ENCODE peak calls at places on chromosome 2, in ten cellular contexts. One of them, this sample, is unnamed.

GRCh38 chr2:162301151-162301804 is 17.2 kb downstream of the IFIH1 start:
- DNase-seq in adrenal gland: peak
- DNase-seq in fibroblast of lung: peak
- DNase-seq in cardiac muscle cell: peak
- DNase-seq in BE2C: peak
- DNase-seq in lower lobe of right lung: peak
- DNase-seq in PC-9: peak
- DNase-seq in heart right ventricle: peak
- DNase-seq in uterus: peak
- DNase-seq in AG10803: peak
- DNase-seq in this sample: no peak

GRCh38 chr2:38959938-38960608 is 70.4 kb downstream of the ARHGEF33 start:
- DNase-seq in adrenal gland: peak
- DNase-seq in lower lobe of right lung: peak
- DNase-seq in PC-9: peak
- DNase-seq in fibroblast of lung: peak
- DNase-seq in AG10803: peak
- DNase-seq in heart right ventricle: peak
- DNase-seq in cardiac muscle cell: peak
- DNase-seq in BE2C: peak
- DNase-seq in uterus: peak
- DNase-seq in this sample: no peak

GRCh38 chr2:203688798-203689197 is 17.6 kb upstream of the CD28 start:
- DNase-seq in adrenal gland: peak
- DNase-seq in fibroblast of lung: peak
- DNase-seq in BE2C: no peak
- DNase-seq in AG10803: peak
- DNase-seq in uterus: peak
- DNase-seq in PC-9: no peak
- DNase-seq in cardiac muscle cell: peak
- DNase-seq in lower lobe of right lung: peak
- DNase-seq in heart right ventricle: peak
- DNase-seq in this sample: no peak

GRCh38 chr2:224802407-224802806 is 86.2 kb upstream of the CCDC195 start:
- DNase-seq in adrenal gland: no peak
- DNase-seq in lower lobe of right lung: no peak
- DNase-seq in fibroblast of lung: no peak
- DNase-seq in BE2C: no peak
- DNase-seq in AG10803: peak
- DNase-seq in uterus: no peak
- DNase-seq in PC-9: no peak
- DNase-seq in heart right ventricle: no peak
- DNase-seq in cardiac muscle cell: peak
- DNase-seq in this sample: no peak

GRCh38 chr2:100835253-100835652 is 15.3 kb downstream of the NPAS2 start:
- DNase-seq in cardiac muscle cell: no peak
- DNase-seq in BE2C: no peak
- DNase-seq in PC-9: no peak
- DNase-seq in fibroblast of lung: no peak
- DNase-seq in adrenal gland: no peak
- DNase-seq in heart right ventricle: no peak
- DNase-seq in lower lobe of right lung: no peak
- DNase-seq in uterus: no peak
- DNase-seq in AG10803: no peak
- DNase-seq in this sample: no peak

GRCh38 chr2:14123436-14124103 is 508.9 kb upstream of the LRATD1 start:
- DNase-seq in fibroblast of lung: no peak
- DNase-seq in heart right ventricle: no peak
- DNase-seq in PC-9: no peak
- DNase-seq in uterus: no peak
- DNase-seq in cardiac muscle cell: no peak
- DNase-seq in adrenal gland: no peak
- DNase-seq in BE2C: no peak
- DNase-seq in AG10803: no peak
- DNase-seq in lower lobe of right lung: no peak
- DNase-seq in this sample: peak

GRCh38 chr2:139885921-139886498 is 1105.8 kb upstream of the NXPH2 start:
- DNase-seq in fibroblast of lung: no peak
- DNase-seq in lower lobe of right lung: no peak
- DNase-seq in cardiac muscle cell: no peak
- DNase-seq in heart right ventricle: no peak
- DNase-seq in AG10803: no peak
- DNase-seq in BE2C: no peak
- DNase-seq in PC-9: no peak
- DNase-seq in adrenal gland: no peak
- DNase-seq in uterus: no peak
- DNase-seq in this sample: no peak

GRCh38 chr2:203583696-203584095 is 48.6 kb upstream of the RAPH1 start:
- DNase-seq in fibroblast of lung: no peak
- DNase-seq in cardiac muscle cell: peak
- DNase-seq in heart right ventricle: peak
- DNase-seq in adrenal gland: no peak
- DNase-seq in PC-9: no peak
- DNase-seq in lower lobe of right lung: no peak
- DNase-seq in uterus: no peak
- DNase-seq in AG10803: peak
- DNase-seq in BE2C: no peak
- DNase-seq in this sample: no peak

GRCh38 chr2:232897971-232898408 is 27.9 kb downstream of the SNORC start:
- DNase-seq in adrenal gland: no peak
- DNase-seq in heart right ventricle: no peak
- DNase-seq in AG10803: no peak
- DNase-seq in PC-9: no peak
- DNase-seq in BE2C: no peak
- DNase-seq in lower lobe of right lung: no peak
- DNase-seq in uterus: no peak
- DNase-seq in fibroblast of lung: no peak
- DNase-seq in cardiac muscle cell: no peak
- DNase-seq in this sample: no peak

GRCh38 chr2:232903989-232904388 is 33.9 kb downstream of the SNORC start:
- DNase-seq in cardiac muscle cell: no peak
- DNase-seq in PC-9: no peak
- DNase-seq in lower lobe of right lung: no peak
- DNase-seq in fibroblast of lung: no peak
- DNase-seq in AG10803: no peak
- DNase-seq in uterus: no peak
- DNase-seq in adrenal gland: no peak
- DNase-seq in heart right ventricle: no peak
- DNase-seq in BE2C: no peak
- DNase-seq in this sample: no peak

GRCh38 chr2:232901711-232902578 is 31.9 kb downstream of the SNORC start:
- DNase-seq in lower lobe of right lung: no peak
- DNase-seq in AG10803: peak
- DNase-seq in uterus: no peak
- DNase-seq in PC-9: peak
- DNase-seq in cardiac muscle cell: peak
- DNase-seq in heart right ventricle: no peak
- DNase-seq in BE2C: no peak
- DNase-seq in adrenal gland: peak
- DNase-seq in fibroblast of lung: peak
- DNase-seq in this sample: no peak

GRCh38 chr2:232898592-232899541 is 28.8 kb downstream of the SNORC start:
- DNase-seq in PC-9: no peak
- DNase-seq in AG10803: peak
- DNase-seq in adrenal gland: peak
- DNase-seq in uterus: no peak
- DNase-seq in lower lobe of right lung: no peak
- DNase-seq in fibroblast of lung: peak
- DNase-seq in heart right ventricle: no peak
- DNase-seq in cardiac muscle cell: peak
- DNase-seq in BE2C: no peak
- DNase-seq in this sample: no peak

DNA sequence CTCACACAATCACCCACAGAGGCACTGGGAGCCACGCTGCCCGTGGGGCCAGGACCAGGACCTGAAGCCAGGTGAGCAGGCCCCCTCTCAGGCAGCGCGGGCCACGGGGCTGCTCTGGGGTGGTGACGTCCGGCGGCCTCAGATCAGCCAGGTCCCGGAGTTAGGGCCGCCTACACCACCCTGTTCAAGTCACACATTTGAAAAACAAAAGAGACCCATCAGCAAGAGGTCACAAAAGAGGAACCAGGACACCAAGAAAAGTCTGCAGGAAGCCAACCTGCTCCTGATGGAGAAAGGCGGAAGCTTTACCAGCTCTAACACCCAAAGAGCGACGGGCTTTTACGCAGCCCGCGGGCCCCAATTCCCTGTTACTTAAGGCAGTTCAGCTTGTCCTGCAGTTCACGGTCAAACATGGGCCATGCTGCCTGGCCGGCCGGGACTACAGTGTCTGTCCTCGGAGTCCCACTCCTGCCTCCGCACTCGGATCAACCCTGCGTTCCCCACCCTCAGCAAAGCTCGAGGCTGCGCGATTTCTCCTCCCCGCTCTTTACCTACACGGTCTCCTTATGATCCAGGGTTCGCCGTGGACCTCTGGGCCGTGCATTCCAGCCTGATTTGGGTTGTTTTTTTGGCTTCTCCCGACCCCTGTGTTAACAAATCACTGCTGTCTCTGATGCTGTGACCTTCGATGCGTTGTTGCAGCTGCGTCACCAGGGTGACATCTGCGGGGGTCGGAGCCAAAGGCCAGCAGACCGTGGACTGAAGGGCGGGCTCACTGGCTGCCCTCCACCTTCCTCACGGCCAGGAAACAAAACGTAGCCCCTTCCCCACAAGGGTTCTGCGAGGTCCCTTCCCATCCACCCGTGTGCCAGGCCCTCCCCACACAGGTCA is 31.0 kb downstream of the SNORC start:
- DNase-seq in fibroblast of lung: peak
- DNase-seq in AG10803: no peak
- DNase-seq in BE2C: no peak
- DNase-seq in heart right ventricle: no peak
- DNase-seq in lower lobe of right lung: no peak
- DNase-seq in adrenal gland: peak
- DNase-seq in cardiac muscle cell: no peak
- DNase-seq in PC-9: no peak
- DNase-seq in uterus: no peak
- DNase-seq in this sample: no peak
- H3K4me3 ChIP-seq in fibroblast of lung: no peak
- H3K4me3 ChIP-seq in AG10803: no peak
- H3K4me3 ChIP-seq in BE2C: no peak
- H3K4me3 ChIP-seq in heart right ventricle: no peak
- H3K4me3 ChIP-seq in lower lobe of right lung: no peak
- H3K4me3 ChIP-seq in adrenal gland: no peak
- H3K4me3 ChIP-seq in cardiac muscle cell: no peak
- H3K4me3 ChIP-seq in PC-9: peak
- H3K4me3 ChIP-seq in uterus: no peak
- H3K4me3 ChIP-seq in this sample: no peak

DNA sequence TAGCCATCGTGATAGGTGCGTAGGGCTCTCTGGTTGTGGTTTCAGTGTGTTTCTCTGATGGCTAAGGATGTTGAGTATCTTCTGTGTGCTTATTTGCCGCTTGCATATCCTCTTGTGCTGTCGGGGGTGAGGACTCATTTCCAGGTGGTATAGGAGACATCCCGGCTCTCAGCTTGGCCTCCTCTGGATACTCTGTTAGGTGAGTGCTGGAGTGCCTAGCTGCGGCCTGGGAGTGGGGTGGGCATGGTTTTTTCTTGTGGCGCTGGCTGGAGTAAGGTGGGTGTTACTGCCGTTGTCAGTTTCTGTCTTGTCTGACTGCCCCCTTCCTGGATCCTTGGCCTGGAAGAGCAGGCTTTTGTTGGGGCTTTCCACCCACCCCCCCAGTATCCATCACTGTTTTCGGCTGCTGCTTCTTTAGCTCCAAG is 69.2 kb downstream of the DGKD start:
- DNase-seq in fibroblast of lung: no peak
- DNase-seq in cardiac muscle cell: no peak
- DNase-seq in heart right ventricle: peak
- DNase-seq in AG10803: no peak
- DNase-seq in BE2C: no peak
- DNase-seq in lower lobe of right lung: no peak
- DNase-seq in uterus: no peak
- DNase-seq in adrenal gland: no peak
- DNase-seq in PC-9: no peak
- DNase-seq in this sample: no peak
- TF ChIP-seq CTCF in fibroblast of lung: no peak
- TF ChIP-seq CTCF in cardiac muscle cell: no peak
- TF ChIP-seq CTCF in heart right ventricle: no peak
- TF ChIP-seq CTCF in AG10803: no peak
- TF ChIP-seq CTCF in BE2C: no peak
- TF ChIP-seq CTCF in lower lobe of right lung: no peak
- TF ChIP-seq CTCF in uterus: no peak
- TF ChIP-seq CTCF in adrenal gland: no peak
- TF ChIP-seq CTCF in PC-9: no peak
- TF ChIP-seq CTCF in this sample: no peak

DNA sequence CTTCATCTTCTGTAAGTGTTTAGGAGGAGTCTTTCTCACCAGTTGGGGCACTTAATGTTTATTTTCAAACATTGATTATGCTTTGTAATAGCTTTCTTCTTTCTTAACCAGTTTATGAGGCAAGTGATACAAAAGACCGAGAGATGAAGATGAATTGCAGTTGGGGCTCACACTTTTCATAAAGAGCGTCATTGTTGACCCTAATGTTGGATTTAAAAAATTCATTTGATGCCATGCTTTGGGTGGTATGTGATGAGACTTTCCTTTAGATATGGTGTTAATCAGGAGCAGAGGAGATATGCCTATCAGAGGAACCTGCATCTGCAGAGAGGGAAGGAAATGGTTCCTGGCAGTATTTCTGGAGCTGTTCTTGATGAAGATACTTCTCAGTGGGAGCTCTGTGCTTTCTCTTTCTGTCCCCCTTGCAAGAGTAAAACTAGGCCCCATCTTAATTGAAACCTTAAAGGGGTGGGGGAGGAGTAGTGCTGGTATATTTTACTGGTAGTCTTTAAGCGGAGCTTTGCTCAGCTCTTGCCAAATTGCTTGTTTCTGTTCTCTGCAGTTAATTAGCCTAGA is 2.3 kb downstream of the EML4 start:
- DNase-seq in PC-9: no peak
- DNase-seq in fibroblast of lung: no peak
- DNase-seq in lower lobe of right lung: no peak
- DNase-seq in BE2C: no peak
- DNase-seq in heart right ventricle: no peak
- DNase-seq in adrenal gland: no peak
- DNase-seq in cardiac muscle cell: no peak
- DNase-seq in AG10803: peak
- DNase-seq in uterus: no peak
- DNase-seq in this sample: no peak
- H3K4me3 ChIP-seq in PC-9: peak
- H3K4me3 ChIP-seq in fibroblast of lung: peak
- H3K4me3 ChIP-seq in lower lobe of right lung: peak
- H3K4me3 ChIP-seq in BE2C: peak
- H3K4me3 ChIP-seq in heart right ventricle: peak
- H3K4me3 ChIP-seq in adrenal gland: no peak
- H3K4me3 ChIP-seq in cardiac muscle cell: peak
- H3K4me3 ChIP-seq in AG10803: peak
- H3K4me3 ChIP-seq in uterus: no peak
- H3K4me3 ChIP-seq in this sample: no peak

DNA sequence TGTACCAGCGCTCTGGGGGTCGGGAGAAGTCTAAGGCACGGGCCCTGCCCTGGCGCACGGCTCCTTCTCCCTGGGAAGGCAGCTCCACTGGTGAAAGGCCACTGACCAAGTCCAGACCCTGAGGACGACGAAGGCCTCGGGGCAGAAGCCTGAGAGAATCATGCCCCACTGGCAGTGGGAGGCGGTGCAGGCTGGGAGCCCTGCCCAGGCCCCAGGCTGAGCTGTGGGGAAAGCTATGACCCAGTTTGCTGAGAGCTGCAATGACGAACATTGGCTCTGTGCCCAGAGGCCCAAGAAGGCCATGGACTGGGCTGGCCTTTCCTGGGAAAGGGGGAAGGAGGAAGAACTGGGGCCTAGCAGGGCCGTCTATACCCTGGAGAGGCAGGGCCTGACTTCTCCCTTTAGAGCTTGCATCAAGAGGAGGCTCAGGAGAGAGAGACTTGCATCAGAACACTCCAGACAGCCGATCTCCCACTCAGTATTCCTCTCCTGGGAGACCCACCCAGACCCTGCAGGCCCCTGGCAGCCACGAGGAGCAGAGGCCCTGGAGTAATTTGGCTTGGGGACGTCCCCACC is 32.9 kb downstream of the HS1BP3 start:
- DNase-seq in cardiac muscle cell: peak
- DNase-seq in PC-9: peak
- DNase-seq in uterus: peak
- DNase-seq in adrenal gland: peak
- DNase-seq in heart right ventricle: peak
- DNase-seq in fibroblast of lung: peak
- DNase-seq in lower lobe of right lung: peak
- DNase-seq in BE2C: peak
- DNase-seq in AG10803: peak
- DNase-seq in this sample: peak
- TF ChIP-seq CTCF in cardiac muscle cell: peak
- TF ChIP-seq CTCF in PC-9: peak
- TF ChIP-seq CTCF in uterus: peak
- TF ChIP-seq CTCF in adrenal gland: peak
- TF ChIP-seq CTCF in heart right ventricle: peak
- TF ChIP-seq CTCF in fibroblast of lung: peak
- TF ChIP-seq CTCF in lower lobe of right lung: peak
- TF ChIP-seq CTCF in BE2C: peak
- TF ChIP-seq CTCF in AG10803: peak
- TF ChIP-seq CTCF in this sample: no peak